ENCODE peak calls at places on chromosome 18, in four cellular contexts. P, E, G and U are unnamed samples.

GRCh38 chr18:62897153-62897552 is 181.8 kb downstream of the PHLPP1 start:
- DNase-seq in G (no peak), P (no peak), E (no peak), U (no peak)

GRCh38 chr18:59067873-59068272 is 71.8 kb upstream of the SEC11C start:
- DNase-seq in G (no peak), E (peak), P (no peak), U (peak)

GRCh38 chr18:77071711-77072292 is 60.8 kb downstream of the MBP start:
- DNase-seq in P (peak), E (no peak), G (no peak), U (no peak)

GRCh38 chr18:74631242-74632087 is 33.8 kb downstream of the ZNF407 start:
- DNase-seq in P (peak), G (no peak), E (no peak), U (no peak)

GRCh38 chr18:58993260-58993659 is 128.6 kb downstream of the ZNF532 start:
- DNase-seq in E (no peak), G (no peak), P (peak), U (no peak)

GRCh38 chr18:12589419-12589818 is 68.5 kb downstream of the SPIRE1 start:
- DNase-seq in G (no peak), P (no peak), E (no peak), U (no peak)

GRCh38 chr18:4384932-4385331 is 70.2 kb downstream of the DLGAP1 start:
- DNase-seq in E (no peak), P (no peak), G (no peak), U (no peak)

GRCh38 chr18:78932281-78932680 is 47.3 kb upstream of the SALL3 start:
- DNase-seq in E (no peak), P (no peak), G (no peak), U (peak)

GRCh38 chr18:34650121-34650545 is 60.0 kb upstream of the DTNA start:
- DNase-seq in G (no peak), P (peak), E (no peak), U (no peak)

GRCh38 chr18:49555641-49556040 is 6.2 kb upstream of the LIPG start:
- DNase-seq in G (no peak), E (no peak), P (no peak), U (no peak)

GRCh38 chr18:34976899-34977786 is 64.1 kb upstream of the MAPRE2 start:
- DNase-seq in E (peak), G (peak), P (no peak), U (peak)

GRCh38 chr18:52326001-52326400 is 14.0 kb upstream of the DCC start:
- DNase-seq in E (no peak), P (no peak), G (no peak), U (no peak)

GRCh38 chr18:11859282-11859797 is 8.1 kb downstream of the CHMP1B start:
- DNase-seq in G (no peak), P (no peak), E (no peak), U (no peak)

GRCh38 chr18:13530879-13531387 is 195.4 kb downstream of the FAM210A start:
- DNase-seq in E (peak), G (peak), P (peak), U (peak)

GRCh38 chr18:63476666-63477065 is at the start of gene SERPINB5:
- DNase-seq in G (no peak), E (no peak), P (no peak), U (no peak)

GRCh38 chr18:27599202-27599829 is 414.2 kb upstream of the CHST9 start:
- DNase-seq in G (no peak), P (peak), E (peak), U (peak)

GRCh38 chr18:607930-608329 is 11.1 kb downstream of the CLUL1 start:
- DNase-seq in G (no peak), E (no peak), P (no peak), U (no peak)

GRCh38 chr18:7535436-7536190 is 31.5 kb upstream of the PTPRM start:
- DNase-seq in E (no peak), P (no peak), G (no peak), U (no peak)

GRCh38 chr18:6866552-6866951 is 137.0 kb downstream of the ARHGAP28 start:
- DNase-seq in P (no peak), E (no peak), G (no peak), U (no peak)

GRCh38 chr18:67456691-67457090 is 59.8 kb downstream of the DSEL start:
- DNase-seq in P (no peak), G (no peak), E (no peak), U (no peak)